ENCODE peak calls at places on chromosomes 2 and 18, in seven cellular contexts. V is CD4-positive, CD25-positive, alpha-beta regulatory T cell; Z is GM23338; F is RWPE1; O is HepG2; D is psoas muscle; W is right lobe of liver. I is an unnamed sample.

GRCh38 chr2:118223487-118224136 is 135.3 kb downstream of the INSIG2 start:
- DNase-seq in Z (peak), F (no peak), W (no peak), V (no peak), O (no peak), D (no peak), I (no peak)

GRCh38 chr2:162071016-162071415 is 3.0 kb downstream of the DPP4 start:
- DNase-seq in Z (no peak), W (no peak), D (no peak), F (no peak), O (no peak), V (no peak), I (no peak)

GRCh38 chr2:36756438-36756837 is 59.9 kb downstream of the VIT start:
- DNase-seq in D (no peak), W (no peak), O (peak), V (no peak), Z (no peak), F (no peak), I (no peak)

GRCh38 chr2:39326644-39327043 is 82.9 kb upstream of the CDKL4 start:
- DNase-seq in O (no peak), W (no peak), V (no peak), F (no peak), Z (peak), D (no peak), I (no peak)

GRCh38 chr2:105812180-105813044 is 67.7 kb downstream of the NCK2 start:
- DNase-seq in O (peak), F (no peak), W (no peak), Z (no peak), V (no peak), D (peak), I (peak)

GRCh38 chr18:32804126-32804888 is 31.5 kb upstream of the KLHL14 start:
- DNase-seq in W (no peak), V (no peak), D (no peak), F (no peak), O (peak), Z (no peak), I (no peak)

GRCh38 chr2:62201307-62201706 is 5.4 kb downstream of the B3GNT2 start:
- DNase-seq in Z (no peak), V (no peak), F (no peak), W (no peak), O (no peak), D (no peak), I (no peak)

GRCh38 chr2:18373664-18374063 is 186.8 kb downstream of the RDH14 start:
- DNase-seq in Z (no peak), W (no peak), V (no peak), F (no peak), O (no peak), D (no peak), I (no peak)

GRCh38 chr2:162344617-162344950 is 652 bp downstream of the GCA start:
- DNase-seq in Z (no peak), O (peak), V (no peak), D (no peak), F (peak), W (no peak), I (no peak)

GRCh38 chr18:63346031-63346430 is 21.0 kb downstream of the KDSR start:
- DNase-seq in D (peak), V (no peak), Z (no peak), O (no peak), F (peak), W (no peak), I (no peak)

GRCh38 chr2:65746919-65747678 is 314.7 kb upstream of the SPRED2 start:
- DNase-seq in Z (peak), W (no peak), F (no peak), V (no peak), D (no peak), O (no peak), I (no peak)

DNA sequence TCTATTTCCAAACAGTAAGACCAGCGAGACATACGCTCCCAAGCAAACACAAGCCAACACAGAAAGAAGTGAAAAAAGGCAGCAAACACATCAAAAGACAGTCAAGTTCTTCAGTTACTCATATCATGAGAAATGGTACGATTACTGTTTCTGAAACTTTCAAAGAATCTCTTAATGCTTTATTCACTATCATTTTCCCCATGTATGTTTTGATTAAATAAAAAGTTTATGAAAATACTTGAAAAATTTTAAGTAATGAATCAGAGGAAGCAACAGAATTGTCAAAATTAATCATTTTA is 114.9 kb downstream of the HDAC4 start:
- DNase-seq in D (no peak), O (no peak), F (no peak), W (no peak), Z (no peak), V (peak), I (no peak)
- H3K27ac ChIP-seq in D (peak), O (no peak), F (no peak), W (no peak), Z (no peak), V (peak), I (peak)

DNA sequence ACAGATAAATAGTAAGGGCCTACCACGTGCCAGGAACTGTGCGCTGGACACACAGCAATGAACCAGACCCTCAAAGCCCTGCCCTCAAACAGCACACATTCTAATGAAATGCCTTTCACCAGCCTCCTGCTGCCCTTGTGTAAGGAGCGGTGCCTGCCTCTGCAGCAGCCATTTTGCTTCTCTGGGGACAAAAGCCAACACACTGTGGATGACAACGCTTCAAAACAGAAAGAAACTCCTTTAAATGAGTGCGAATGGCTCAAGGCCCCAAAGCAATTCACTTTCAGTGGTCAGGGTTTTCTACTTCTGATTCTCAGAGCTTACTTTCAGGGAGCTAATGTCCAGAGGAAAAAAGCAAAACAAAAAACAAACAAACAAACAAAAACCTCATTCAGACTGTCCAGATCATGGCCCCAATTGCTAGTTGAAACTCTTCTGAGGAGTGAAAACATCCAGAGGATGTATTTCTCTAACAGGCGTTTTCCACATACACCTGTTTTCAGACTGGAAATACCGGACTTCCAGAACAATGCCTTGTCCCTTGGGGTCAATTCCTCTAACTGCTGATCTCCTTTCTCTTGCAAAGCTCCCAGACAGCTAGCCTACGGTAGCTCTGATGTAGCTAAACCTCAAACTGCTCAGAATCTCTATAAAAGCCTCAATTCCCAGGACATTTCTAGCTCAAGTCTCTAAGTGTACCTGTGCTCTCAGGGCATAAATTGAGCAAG is 323.3 kb upstream of the ZNF521 start:
- DNase-seq in O (no peak), V (no peak), D (no peak), F (no peak), Z (peak), W (no peak), I (no peak)
- H3K27ac ChIP-seq in O (no peak), V (no peak), D (no peak), F (no peak), Z (peak), W (no peak), I (no peak)

GRCh38 chr2:219440388-219441256 is 6.0 kb downstream of the SPEG start:
- DNase-seq in O (no peak), V (no peak), F (peak), Z (no peak), W (no peak), D (no peak), I (no peak)

GRCh38 chr2:219442206-219443015 is 7.8 kb downstream of the SPEG start:
- DNase-seq in O (no peak), V (no peak), F (peak), D (peak), Z (peak), W (no peak), I (no peak)

GRCh38 chr2:219443697-219444023 is 9.0 kb downstream of the SPEG start:
- DNase-seq in F (no peak), D (peak), O (no peak), W (no peak), Z (no peak), V (no peak), I (no peak)

GRCh38 chr2:219443016-219443696 is 8.5 kb downstream of the SPEG start:
- DNase-seq in F (no peak), O (no peak), D (peak), V (no peak), W (no peak), Z (no peak), I (no peak)

DNA sequence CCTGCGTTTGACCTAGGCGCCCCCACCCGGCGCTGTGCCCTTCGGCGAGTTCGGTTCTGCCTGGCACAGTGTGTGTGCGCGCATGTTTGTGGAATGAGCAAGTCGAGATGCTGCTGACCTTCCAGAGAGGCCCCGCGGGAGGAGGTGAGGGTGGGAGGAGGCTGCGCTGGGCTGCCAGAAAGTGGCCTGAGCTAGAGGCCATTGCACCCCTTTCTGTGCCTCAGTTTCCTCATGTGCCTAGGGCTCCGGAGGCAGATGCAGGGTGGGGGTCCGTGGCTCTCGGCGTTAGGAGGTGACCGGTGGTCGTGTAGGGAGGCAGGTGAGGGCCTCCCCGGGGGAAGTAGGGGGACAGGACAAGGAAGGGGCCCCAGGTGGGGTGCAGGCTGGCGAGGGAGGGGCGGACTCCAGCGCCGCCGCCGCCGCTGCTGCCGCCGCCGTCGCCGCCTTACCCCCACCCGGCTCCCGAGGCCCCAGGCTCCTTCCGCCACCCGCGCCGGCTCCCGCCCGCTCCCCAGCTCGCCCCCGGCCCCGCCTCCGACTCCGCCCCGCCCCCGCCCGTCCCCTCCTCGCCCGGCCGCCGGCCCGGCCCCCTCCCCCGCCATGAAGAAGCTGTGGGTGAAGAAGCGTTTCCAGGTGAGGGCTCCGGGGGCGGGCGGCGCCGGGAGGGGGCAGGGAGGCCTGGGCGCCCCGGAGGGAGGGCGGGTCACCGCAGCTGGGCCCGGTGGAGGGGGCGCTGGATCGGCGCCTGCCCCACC is 7.0 kb downstream of the SPEG start:
- DNase-seq in Z (peak), F (peak), V (peak), O (no peak), D (peak), W (no peak), I (no peak)
- H3K27ac ChIP-seq in Z (no peak), F (peak), V (no peak), O (no peak), D (peak), W (no peak), I (no peak)

GRCh38 chr18:36120297-36120696 is 8.8 kb downstream of the SLC39A6 start:
- DNase-seq in D (no peak), W (no peak), O (no peak), V (no peak), Z (no peak), F (no peak), I (no peak)
- H3K27ac ChIP-seq in D (no peak), W (no peak), O (no peak), V (no peak), Z (no peak), F (no peak), I (no peak)

I was measured in small intestine.